ENCODE peak calls at places on chromosomes 3 and 15, in four cellular contexts. One of them, this sample, is unnamed.

GRCh38 chr3:136735103-136735502 is 17.1 kb downstream of the STAG1 start:
- DNase-seq in dorsolateral prefrontal cortex: no peak
- DNase-seq in ovary: no peak
- DNase-seq in left ventricle myocardium inferior: no peak
- DNase-seq in this sample: no peak

GRCh38 chr3:24641628-24642027 is 147.0 kb upstream of the THRB start:
- DNase-seq in left ventricle myocardium inferior: no peak
- DNase-seq in ovary: no peak
- DNase-seq in dorsolateral prefrontal cortex: no peak
- DNase-seq in this sample: no peak

GRCh38 chr15:50181983-50182232 is at the start of gene SLC27A2:
- DNase-seq in dorsolateral prefrontal cortex: no peak
- DNase-seq in left ventricle myocardium inferior: peak; percentile 17
- DNase-seq in ovary: no peak
- DNase-seq in this sample: no peak

GRCh38 chr15:77282333-77282732 is 137.6 kb downstream of the PEAK1 start:
- DNase-seq in left ventricle myocardium inferior: no peak
- DNase-seq in ovary: no peak
- DNase-seq in dorsolateral prefrontal cortex: no peak
- DNase-seq in this sample: peak; percentile 2

GRCh38 chr15:82709081-82709420 is 624 bp downstream of the AP3B2 start:
- DNase-seq in left ventricle myocardium inferior: no peak
- DNase-seq in ovary: no peak
- DNase-seq in dorsolateral prefrontal cortex: no peak
- DNase-seq in this sample: no peak

GRCh38 chr3:128969993-128970740 is 23.7 kb downstream of the CFAP92 start:
- DNase-seq in dorsolateral prefrontal cortex: no peak
- DNase-seq in left ventricle myocardium inferior: no peak
- DNase-seq in ovary: peak; percentile 66
- DNase-seq in this sample: no peak

GRCh38 chr15:76196286-76196948 is 114.9 kb downstream of the ETFA start:
- DNase-seq in dorsolateral prefrontal cortex: no peak
- DNase-seq in left ventricle myocardium inferior: peak; percentile 46
- DNase-seq in ovary: peak; percentile 80
- DNase-seq in this sample: peak; percentile 92

GRCh38 chr15:83504365-83504764 is 57.2 kb downstream of the SH3GL3 start:
- DNase-seq in left ventricle myocardium inferior: no peak
- DNase-seq in dorsolateral prefrontal cortex: no peak
- DNase-seq in ovary: no peak
- DNase-seq in this sample: no peak

GRCh38 chr15:92098869-92099268 is 245.4 kb downstream of the SLCO3A1 start:
- DNase-seq in dorsolateral prefrontal cortex: peak; percentile 74
- DNase-seq in ovary: peak; percentile 43
- DNase-seq in left ventricle myocardium inferior: peak; percentile 41
- DNase-seq in this sample: no peak

GRCh38 chr3:58965870-58966269 is 84.0 kb downstream of the CFAP20DC start:
- DNase-seq in ovary: no peak
- DNase-seq in left ventricle myocardium inferior: no peak
- DNase-seq in dorsolateral prefrontal cortex: no peak
- DNase-seq in this sample: no peak

GRCh38 chr3:100245932-100246331 is 14.9 kb upstream of the TBC1D23 start:
- DNase-seq in dorsolateral prefrontal cortex: no peak
- DNase-seq in ovary: no peak
- DNase-seq in left ventricle myocardium inferior: no peak
- DNase-seq in this sample: no peak

GRCh38 chr15:73930371-73930770 is 4.1 kb downstream of the LOXL1 start:
- DNase-seq in dorsolateral prefrontal cortex: no peak
- DNase-seq in ovary: peak; percentile 65
- DNase-seq in left ventricle myocardium inferior: peak; percentile 78
- DNase-seq in this sample: no peak

GRCh38 chr15:61084944-61085367 is 144.1 kb downstream of the RORA start:
- DNase-seq in ovary: no peak
- DNase-seq in left ventricle myocardium inferior: peak; percentile 40
- DNase-seq in dorsolateral prefrontal cortex: no peak
- DNase-seq in this sample: no peak

GRCh38 chr15:27271258-27271657 is 300.3 kb downstream of the GABRG3 start:
- DNase-seq in dorsolateral prefrontal cortex: no peak
- DNase-seq in left ventricle myocardium inferior: no peak
- DNase-seq in ovary: no peak
- DNase-seq in this sample: no peak

GRCh38 chr3:124227150-124227630 is 235.3 kb upstream of the ROPN1 start:
- DNase-seq in dorsolateral prefrontal cortex: no peak
- DNase-seq in ovary: no peak
- DNase-seq in left ventricle myocardium inferior: no peak
- DNase-seq in this sample: no peak

GRCh38 chr3:189304465-189305341 is 132.9 kb downstream of the TPRG1 start:
- DNase-seq in dorsolateral prefrontal cortex: no peak
- DNase-seq in ovary: no peak
- DNase-seq in left ventricle myocardium inferior: no peak
- DNase-seq in this sample: no peak

GRCh38 chr3:10975695-10976234 is 16.8 kb upstream of the SLC6A1 start:
- DNase-seq in dorsolateral prefrontal cortex: no peak
- DNase-seq in left ventricle myocardium inferior: no peak
- DNase-seq in ovary: no peak
- DNase-seq in this sample: no peak

GRCh38 chr3:146035366-146035765 is 125.6 kb downstream of the PLOD2 start:
- DNase-seq in left ventricle myocardium inferior: no peak
- DNase-seq in dorsolateral prefrontal cortex: no peak
- DNase-seq in ovary: no peak
- DNase-seq in this sample: no peak

GRCh38 chr15:39685367-39685766 is 97.3 kb downstream of the FSIP1 start:
- DNase-seq in left ventricle myocardium inferior: no peak
- DNase-seq in ovary: no peak
- DNase-seq in dorsolateral prefrontal cortex: no peak
- DNase-seq in this sample: no peak

GRCh38 chr3:33490641-33491241 is 50.5 kb upstream of the UBP1 start:
- DNase-seq in dorsolateral prefrontal cortex: no peak
- DNase-seq in ovary: no peak
- DNase-seq in left ventricle myocardium inferior: no peak
- DNase-seq in this sample: no peak

GRCh38 chr3:180277036-180277435 is 240.3 kb upstream of the PEX5L start:
- DNase-seq in dorsolateral prefrontal cortex: no peak
- DNase-seq in left ventricle myocardium inferior: no peak
- DNase-seq in ovary: no peak
- DNase-seq in this sample: no peak

GRCh38 chr15:101505610-101506337 is 16.3 kb upstream of the PCSK6 start:
- DNase-seq in left ventricle myocardium inferior: no peak
- DNase-seq in ovary: no peak
- DNase-seq in dorsolateral prefrontal cortex: no peak
- DNase-seq in this sample: no peak

GRCh38 chr15:75817151-75817935 is 25.9 kb upstream of the UBE2Q2 start:
- DNase-seq in left ventricle myocardium inferior: no peak
- DNase-seq in dorsolateral prefrontal cortex: no peak
- DNase-seq in ovary: no peak
- DNase-seq in this sample: no peak

GRCh38 chr15:26023231-26023630 is 160.1 kb upstream of the ATP10A start:
- DNase-seq in ovary: no peak
- DNase-seq in dorsolateral prefrontal cortex: no peak
- DNase-seq in left ventricle myocardium inferior: no peak
- DNase-seq in this sample: no peak

DNA sequence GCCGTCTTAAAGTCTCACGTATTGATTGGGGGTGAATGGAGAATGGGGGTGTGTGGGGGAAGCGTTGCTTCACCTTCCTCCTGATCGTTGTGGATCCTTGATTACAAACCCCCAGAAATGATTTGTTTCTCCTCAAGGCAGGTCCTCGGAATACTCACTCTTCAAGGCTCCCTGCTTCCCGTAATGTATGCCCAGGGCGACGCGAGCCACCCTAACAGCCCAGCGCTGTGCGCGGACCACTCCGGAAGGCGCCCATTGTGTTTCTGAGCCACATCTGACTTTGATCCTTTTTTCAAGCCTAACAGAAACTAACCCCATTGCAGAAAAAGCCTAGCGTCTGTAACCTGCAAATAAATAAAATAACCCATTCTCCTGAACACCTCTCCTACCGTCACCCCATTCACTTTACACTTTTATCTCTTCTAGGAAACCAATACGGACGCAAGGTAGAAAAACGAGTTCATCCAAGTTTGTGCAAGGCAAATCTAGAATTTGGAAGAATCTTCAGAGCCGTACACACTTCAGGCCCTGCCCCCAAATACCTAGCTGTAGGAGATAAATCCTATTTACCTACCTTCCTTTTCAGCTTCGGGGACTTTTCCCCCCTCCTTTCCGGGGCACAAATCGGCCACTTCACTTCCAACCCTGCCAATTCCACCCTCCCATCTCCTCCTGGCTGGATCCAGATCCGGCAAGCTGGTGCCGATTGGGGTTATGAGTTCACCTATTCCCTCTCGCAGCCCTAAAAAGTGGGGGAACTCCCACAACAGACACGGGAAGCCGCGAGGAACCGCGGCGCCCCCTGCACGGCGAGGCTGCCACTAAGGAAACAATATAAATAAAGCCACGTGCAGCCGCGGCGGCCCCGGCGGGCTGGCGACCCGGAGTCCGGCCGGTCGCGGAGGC is 1.1 kb downstream of the PRTG start:
- DNase-seq in ovary: peak; percentile 57
- DNase-seq in left ventricle myocardium inferior: no peak
- DNase-seq in dorsolateral prefrontal cortex: no peak
- DNase-seq in this sample: no peak
- H3K27me3 ChIP-seq in ovary: no peaks in the 10 kb centered on the region
- H3K27me3 ChIP-seq in left ventricle myocardium inferior: peaks cover 47% of the 10 kb centered on the region
- H3K27me3 ChIP-seq in dorsolateral prefrontal cortex: no peaks in the 10 kb centered on the region
- H3K27me3 ChIP-seq in this sample: no peaks in the 10 kb centered on the region

GRCh38 chr3:127925384-127925783 is 10.4 kb downstream of the KBTBD12 start:
- DNase-seq in dorsolateral prefrontal cortex: no peak
- DNase-seq in ovary: no peak
- DNase-seq in left ventricle myocardium inferior: no peak
- DNase-seq in this sample: no peak
- H3K27me3 ChIP-seq in dorsolateral prefrontal cortex: no peaks in the 10 kb centered on the region
- H3K27me3 ChIP-seq in ovary: no peaks in the 10 kb centered on the region
- H3K27me3 ChIP-seq in left ventricle myocardium inferior: no peaks in the 10 kb centered on the region
- H3K27me3 ChIP-seq in this sample: no peaks in the 10 kb centered on the region

DNA sequence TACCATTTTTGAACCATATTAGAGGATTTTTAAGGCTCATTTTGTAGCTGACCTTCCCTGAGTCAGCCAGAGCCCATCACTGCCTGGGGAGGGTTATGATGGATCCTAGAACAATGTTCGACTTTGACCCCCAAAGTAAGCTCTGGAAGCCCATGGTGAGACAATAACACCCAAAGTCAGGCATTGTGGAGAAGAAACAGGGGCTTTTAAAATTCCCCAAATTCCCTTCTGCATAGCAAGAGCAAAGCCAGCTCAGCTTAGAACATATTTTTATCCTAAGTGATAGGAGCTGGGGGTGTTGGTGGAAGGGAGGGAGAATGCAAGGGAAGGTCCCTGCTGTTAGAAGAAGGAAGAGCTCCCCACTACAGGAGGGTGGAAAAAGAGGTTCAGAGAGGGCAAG is 4.0 kb downstream of the ITGA11 start:
- DNase-seq in dorsolateral prefrontal cortex: no peak
- DNase-seq in ovary: no peak
- DNase-seq in left ventricle myocardium inferior: no peak
- DNase-seq in this sample: no peak
- H3K27me3 ChIP-seq in dorsolateral prefrontal cortex: peaks cover 10% of the 10 kb centered on the region
- H3K27me3 ChIP-seq in ovary: no peaks in the 10 kb centered on the region
- H3K27me3 ChIP-seq in left ventricle myocardium inferior: peaks cover 38% of the 10 kb centered on the region
- H3K27me3 ChIP-seq in this sample: peaks cover 22% of the 10 kb centered on the region

GRCh38 chr15:89745131-89745530 is 5.9 kb downstream of the MESP1 start:
- DNase-seq in dorsolateral prefrontal cortex: no peak
- DNase-seq in left ventricle myocardium inferior: no peak
- DNase-seq in ovary: no peak
- DNase-seq in this sample: no peak

GRCh38 chr15:89746386-89746974 is 4.6 kb downstream of the MESP1 start:
- DNase-seq in ovary: no peak
- DNase-seq in dorsolateral prefrontal cortex: no peak
- DNase-seq in left ventricle myocardium inferior: no peak
- DNase-seq in this sample: no peak

GRCh38 chr15:89747708-89748682 is 3.1 kb downstream of the MESP1 start:
- DNase-seq in dorsolateral prefrontal cortex: no peak
- DNase-seq in left ventricle myocardium inferior: no peak
- DNase-seq in ovary: no peak
- DNase-seq in this sample: no peak

GRCh38 chr15:89743594-89743993 is 7.5 kb downstream of the MESP1 start:
- DNase-seq in ovary: no peak
- DNase-seq in left ventricle myocardium inferior: no peak
- DNase-seq in dorsolateral prefrontal cortex: no peak
- DNase-seq in this sample: no peak

DNA sequence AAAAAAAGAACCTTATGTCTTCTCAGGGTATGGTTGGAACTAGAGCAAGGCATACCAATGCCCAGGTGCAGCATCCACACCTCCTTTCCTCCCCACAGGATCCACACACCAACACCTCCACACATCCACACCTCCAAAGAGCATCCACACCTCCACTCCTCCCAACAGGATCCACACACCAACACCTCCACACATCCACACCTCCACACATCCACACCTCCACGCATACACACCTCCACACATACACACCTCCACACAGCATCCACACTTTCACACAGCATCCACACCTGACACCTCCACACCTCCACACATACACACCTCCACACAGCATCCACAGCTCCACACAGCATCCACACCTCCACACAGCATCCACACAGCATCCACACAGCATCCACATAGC is 5.3 kb downstream of the MESP1 start:
- DNase-seq in ovary: no peak
- DNase-seq in dorsolateral prefrontal cortex: no peak
- DNase-seq in left ventricle myocardium inferior: no peak
- DNase-seq in this sample: no peak
- H3K27me3 ChIP-seq in ovary: no peaks in the 10 kb centered on the region
- H3K27me3 ChIP-seq in dorsolateral prefrontal cortex: no peaks in the 10 kb centered on the region
- H3K27me3 ChIP-seq in left ventricle myocardium inferior: peaks cover 54% of the 10 kb centered on the region
- H3K27me3 ChIP-seq in this sample: peaks cover 2% of the 10 kb centered on the region

DNA sequence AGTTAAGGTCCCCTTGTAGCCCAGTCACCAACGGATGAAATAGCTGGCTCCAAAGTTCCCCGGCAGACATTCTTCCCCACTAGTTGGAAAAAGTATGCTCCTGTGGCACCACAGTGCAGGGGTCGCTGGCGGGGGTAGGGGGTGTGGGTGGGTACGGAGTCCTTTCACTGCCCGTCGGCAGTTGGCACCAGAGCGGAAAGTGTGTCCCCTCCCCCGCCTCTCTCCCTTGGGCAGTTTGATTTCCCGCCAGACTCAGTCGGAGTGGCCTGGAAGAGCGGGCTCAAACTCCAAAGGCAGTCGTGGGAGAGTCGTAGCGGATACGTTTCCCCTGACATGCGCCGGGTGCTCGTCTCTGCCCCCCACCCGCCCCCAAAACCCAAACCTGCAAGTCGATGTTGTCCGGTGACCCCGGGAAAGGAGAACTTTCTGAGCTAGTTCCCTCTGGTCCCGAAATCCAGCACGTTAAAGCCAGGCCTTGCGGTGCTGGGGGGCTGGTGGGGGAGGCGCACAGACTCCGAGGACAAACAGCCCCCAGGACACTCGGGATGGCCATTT is 4.5 kb upstream of the FOXB1 start:
- DNase-seq in ovary: no peak
- DNase-seq in left ventricle myocardium inferior: no peak
- DNase-seq in dorsolateral prefrontal cortex: no peak
- DNase-seq in this sample: no peak
- H3K27me3 ChIP-seq in ovary: peaks cover 2% of the 10 kb centered on the region
- H3K27me3 ChIP-seq in left ventricle myocardium inferior: peaks cover 100% of the 10 kb centered on the region
- H3K27me3 ChIP-seq in dorsolateral prefrontal cortex: peaks cover 57% of the 10 kb centered on the region
- H3K27me3 ChIP-seq in this sample: peaks cover 100% of the 10 kb centered on the region

GRCh38 chr3:161484226-161484625 is 12.4 kb upstream of the OTOL1 start:
- DNase-seq in left ventricle myocardium inferior: no peak
- DNase-seq in ovary: no peak
- DNase-seq in dorsolateral prefrontal cortex: no peak
- DNase-seq in this sample: no peak
- H3K27me3 ChIP-seq in left ventricle myocardium inferior: peaks cover 4% of the 10 kb centered on the region
- H3K27me3 ChIP-seq in ovary: no peaks in the 10 kb centered on the region
- H3K27me3 ChIP-seq in dorsolateral prefrontal cortex: no peaks in the 10 kb centered on the region
- H3K27me3 ChIP-seq in this sample: no peaks in the 10 kb centered on the region

This sample was measured in gastrocnemius medialis.